ENCODE peak calls at places on chromosome 4, in four cellular contexts. One of them, this sample, is unnamed.

GRCh38 chr4:123421942-123422781 is 25.6 kb downstream of the SPRY1 start:
- DNase-seq in A549: no peak
- DNase-seq in HepG2: no peak
- DNase-seq in K562: no peak
- DNase-seq in this sample: no peak

GRCh38 chr4:121226362-121226761 is 62.2 kb upstream of the TNIP3 start:
- DNase-seq in A549: no peak
- DNase-seq in HepG2: no peak
- DNase-seq in K562: no peak
- DNase-seq in this sample: no peak

GRCh38 chr4:14168919-14169318 is 541.4 kb upstream of the BOD1L1 start:
- DNase-seq in A549: peak
- DNase-seq in HepG2: no peak
- DNase-seq in K562: no peak
- DNase-seq in this sample: peak

GRCh38 chr4:5307928-5308327 is 256.6 kb downstream of the STK32B start:
- DNase-seq in A549: no peak
- DNase-seq in HepG2: no peak
- DNase-seq in K562: no peak
- DNase-seq in this sample: no peak

GRCh38 chr4:99252746-99253145 is 33.7 kb upstream of the ADH6 start:
- DNase-seq in A549: no peak
- DNase-seq in HepG2: no peak
- DNase-seq in K562: no peak
- DNase-seq in this sample: no peak

GRCh38 chr4:18389118-18389517 is 367.6 kb upstream of the LCORL start:
- DNase-seq in A549: no peak
- DNase-seq in HepG2: no peak
- DNase-seq in K562: no peak
- DNase-seq in this sample: no peak

GRCh38 chr4:13524504-13525243 is 19.6 kb downstream of the NKX3-2 start:
- DNase-seq in A549: no peak
- DNase-seq in HepG2: no peak
- DNase-seq in K562: no peak
- DNase-seq in this sample: peak

GRCh38 chr4:128308986-128309385 is 21.4 kb upstream of the PGRMC2 start:
- DNase-seq in A549: no peak
- DNase-seq in HepG2: no peak
- DNase-seq in K562: no peak
- DNase-seq in this sample: peak

GRCh38 chr4:102343964-102344519 is 1.2 kb downstream of the SLC39A8 start:
- DNase-seq in A549: no peak
- DNase-seq in HepG2: no peak
- DNase-seq in K562: peak
- DNase-seq in this sample: peak

GRCh38 chr4:44446801-44447562 is 1.6 kb downstream of the KCTD8 start:
- DNase-seq in A549: no peak
- DNase-seq in HepG2: no peak
- DNase-seq in K562: no peak
- DNase-seq in this sample: no peak

GRCh38 chr4:112002301-112002700 is 143.0 kb upstream of the FAM241A start:
- DNase-seq in A549: no peak
- DNase-seq in HepG2: no peak
- DNase-seq in K562: no peak
- DNase-seq in this sample: no peak

GRCh38 chr4:2942037-2942531 is 21.1 kb downstream of the NOP14 start:
- DNase-seq in A549: no peak
- DNase-seq in HepG2: no peak
- DNase-seq in K562: no peak
- DNase-seq in this sample: no peak

GRCh38 chr4:156521631-156522030 is 450.0 kb downstream of the PDGFC start:
- DNase-seq in A549: no peak
- DNase-seq in HepG2: no peak
- DNase-seq in K562: no peak
- DNase-seq in this sample: no peak

GRCh38 chr4:113637823-113638691 is 123.5 kb downstream of the CAMK2D start:
- DNase-seq in A549: no peak
- DNase-seq in HepG2: no peak
- DNase-seq in K562: no peak
- DNase-seq in this sample: no peak

GRCh38 chr4:150799207-150799606 is 215.9 kb downstream of the LRBA start:
- DNase-seq in A549: no peak
- DNase-seq in HepG2: peak
- DNase-seq in K562: peak
- DNase-seq in this sample: no peak

GRCh38 chr4:13544556-13545393 is 467 bp upstream of the NKX3-2 start:
- DNase-seq in A549: peak
- DNase-seq in HepG2: peak
- DNase-seq in K562: peak
- DNase-seq in this sample: peak

GRCh38 chr4:141003193-141003592 is 130.1 kb downstream of the RNF150 start:
- DNase-seq in A549: no peak
- DNase-seq in HepG2: no peak
- DNase-seq in K562: no peak
- DNase-seq in this sample: no peak

GRCh38 chr4:36244257-36245084 is at the start of gene ARAP2:
- DNase-seq in A549: peak
- DNase-seq in HepG2: no peak
- DNase-seq in K562: peak
- DNase-seq in this sample: peak

GRCh38 chr4:163404570-163404969 is 60.9 kb downstream of the NPY5R start:
- DNase-seq in A549: no peak
- DNase-seq in HepG2: peak
- DNase-seq in K562: no peak
- DNase-seq in this sample: no peak

GRCh38 chr4:83876047-83876446 is 340.1 kb downstream of the GPAT3 start:
- DNase-seq in A549: no peak
- DNase-seq in HepG2: no peak
- DNase-seq in K562: no peak
- DNase-seq in this sample: peak

GRCh38 chr4:55635760-55636621 is at the start of gene NMU:
- DNase-seq in A549: no peak
- DNase-seq in HepG2: peak
- DNase-seq in K562: peak
- DNase-seq in this sample: no peak

GRCh38 chr4:145939241-145939640 is 618 bp upstream of the ZNF827 start:
- DNase-seq in A549: no peak
- DNase-seq in HepG2: no peak
- DNase-seq in K562: no peak
- DNase-seq in this sample: peak

GRCh38 chr4:186481998-186482790 is 73.2 kb downstream of the MTNR1A start:
- DNase-seq in A549: no peak
- DNase-seq in HepG2: no peak
- DNase-seq in K562: no peak
- DNase-seq in this sample: no peak

GRCh38 chr4:38951598-38951997 is 80.6 kb downstream of the TMEM156 start:
- DNase-seq in A549: no peak
- DNase-seq in HepG2: no peak
- DNase-seq in K562: no peak
- DNase-seq in this sample: no peak

GRCh38 chr4:38950159-38950558 is 82.0 kb downstream of the TMEM156 start:
- DNase-seq in A549: no peak
- DNase-seq in HepG2: no peak
- DNase-seq in K562: no peak
- DNase-seq in this sample: no peak

GRCh38 chr4:38950734-38951133 is 81.5 kb downstream of the TMEM156 start:
- DNase-seq in A549: no peak
- DNase-seq in HepG2: peak
- DNase-seq in K562: no peak
- DNase-seq in this sample: peak

GRCh38 chr4:38948551-38948950 is 80.9 kb downstream of the FAM114A1 start:
- DNase-seq in A549: no peak
- DNase-seq in HepG2: no peak
- DNase-seq in K562: no peak
- DNase-seq in this sample: peak

DNA sequence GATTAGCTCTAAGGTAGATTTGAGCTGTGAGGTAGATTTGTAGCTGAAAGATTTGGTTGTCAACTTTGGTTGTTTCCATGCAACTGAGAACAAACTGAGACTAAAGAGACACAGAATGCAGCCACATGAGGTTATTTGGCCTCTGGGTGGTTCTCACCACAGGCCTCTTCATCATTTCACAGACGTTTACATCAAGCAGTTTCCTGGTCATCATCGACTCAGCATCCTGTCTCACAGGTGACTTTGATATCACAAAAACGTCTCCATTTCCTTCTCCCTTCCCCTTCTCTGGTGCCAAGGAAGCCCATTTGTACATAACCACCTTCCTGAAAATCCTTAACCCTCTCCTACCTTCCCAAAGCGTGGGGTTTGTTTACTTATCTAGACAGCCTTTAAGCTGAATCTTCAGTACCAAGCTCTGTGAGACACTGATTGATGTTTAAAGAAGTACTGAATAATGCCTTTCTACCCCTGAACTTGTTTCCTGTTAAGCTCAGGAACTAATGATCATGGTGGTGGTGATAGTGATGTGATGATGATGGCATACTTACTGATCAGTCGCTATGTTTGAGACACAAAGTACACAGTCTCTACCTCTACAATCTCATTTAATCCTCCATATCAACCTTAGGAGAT is 81.9 kb downstream of the FAM114A1 start:
- DNase-seq in A549: no peak
- DNase-seq in HepG2: no peak
- DNase-seq in K562: no peak
- DNase-seq in this sample: peak
- TF ChIP-seq BHLHE40 in A549: no peak
- TF ChIP-seq BHLHE40 in HepG2: no peak
- TF ChIP-seq BHLHE40 in K562: no peak
- TF ChIP-seq BHLHE40 in this sample: no peak

GRCh38 chr4:37982736-37983135 is 22.5 kb downstream of the PTTG2 start:
- DNase-seq in A549: no peak
- DNase-seq in HepG2: no peak
- DNase-seq in K562: no peak
- DNase-seq in this sample: no peak
- TF ChIP-seq MAZ in A549: no peak
- TF ChIP-seq MAZ in HepG2: no peak
- TF ChIP-seq MAZ in K562: no peak
- TF ChIP-seq MAZ in this sample: no peak

DNA sequence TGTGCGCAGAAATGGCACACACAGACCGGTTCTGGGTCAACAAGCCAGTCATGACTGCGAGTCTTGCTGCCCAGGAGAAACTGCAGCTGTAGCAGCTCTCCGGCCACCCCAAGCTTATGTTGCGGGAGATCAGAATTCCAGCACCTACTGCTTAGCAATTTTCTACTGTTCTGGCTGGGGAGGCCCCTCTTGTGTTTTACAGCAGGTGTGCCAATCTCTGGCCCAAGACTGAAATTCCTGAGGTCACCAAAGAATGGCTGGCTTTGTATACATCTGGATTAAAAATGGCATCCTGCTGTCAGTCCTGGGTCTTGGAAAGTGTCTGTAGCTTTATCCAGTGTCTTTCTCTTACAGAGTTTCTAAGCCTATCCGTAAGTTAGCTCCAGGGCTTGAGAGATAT is 68.9 kb upstream of the TRAM1L1 start:
- DNase-seq in A549: no peak
- DNase-seq in HepG2: no peak
- DNase-seq in K562: no peak
- DNase-seq in this sample: no peak
- TF ChIP-seq CEBPB in A549: no peak
- TF ChIP-seq CEBPB in HepG2: no peak
- TF ChIP-seq CEBPB in K562: no peak
- TF ChIP-seq CEBPB in this sample: no peak

DNA sequence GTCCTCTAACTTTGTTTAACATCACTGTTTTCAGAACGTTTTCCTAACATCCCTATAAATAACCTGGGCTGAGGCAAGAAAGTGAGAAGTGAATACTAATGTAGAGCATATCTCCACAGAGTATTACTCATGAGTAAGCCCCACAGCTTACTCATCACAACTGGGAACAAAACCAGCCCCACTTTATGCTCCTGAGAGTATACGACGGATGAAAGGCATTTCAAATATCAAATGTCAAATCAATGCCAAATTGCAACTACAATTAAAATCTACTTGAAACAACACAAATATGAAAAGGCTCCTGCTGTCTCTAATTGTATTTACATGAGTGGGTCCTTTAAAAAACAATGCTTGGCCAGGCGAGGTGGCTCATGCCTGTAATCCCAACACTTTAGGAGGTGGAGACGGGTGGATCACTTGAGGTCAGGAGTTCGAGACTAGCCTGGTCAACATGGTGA is 41.2 kb downstream of the SH3RF1 start:
- DNase-seq in A549: peak
- DNase-seq in HepG2: no peak
- DNase-seq in K562: no peak
- DNase-seq in this sample: peak
- TF ChIP-seq BHLHE40 in A549: no peak
- TF ChIP-seq BHLHE40 in HepG2: no peak
- TF ChIP-seq BHLHE40 in K562: no peak
- TF ChIP-seq BHLHE40 in this sample: no peak

GRCh38 chr4:23930750-23931488 is 41.1 kb upstream of the PPARGC1A start:
- DNase-seq in A549: no peak
- DNase-seq in HepG2: peak
- DNase-seq in K562: no peak
- DNase-seq in this sample: no peak
- TF ChIP-seq MAZ in A549: no peak
- TF ChIP-seq MAZ in HepG2: no peak
- TF ChIP-seq MAZ in K562: no peak
- TF ChIP-seq MAZ in this sample: no peak

DNA sequence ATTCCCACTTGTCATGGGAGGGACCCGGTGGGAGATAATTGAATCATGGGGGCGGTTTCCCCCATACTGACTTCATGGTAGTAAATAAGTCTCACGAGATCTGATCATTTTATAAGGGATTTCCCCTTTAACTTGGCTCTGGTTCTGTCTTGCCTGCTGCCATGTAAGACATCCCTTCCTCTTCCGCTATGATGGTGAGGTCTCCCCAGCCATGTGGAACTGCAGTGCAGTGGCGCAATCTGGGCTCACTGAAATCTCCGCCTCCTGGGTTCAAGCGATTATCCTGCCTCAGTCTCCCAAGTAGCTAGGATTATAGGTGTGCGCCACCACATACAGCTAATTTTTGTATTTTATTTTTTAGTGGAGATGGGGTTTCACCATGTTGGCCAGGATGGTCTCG is 2.9 kb downstream of the HPGDS start:
- DNase-seq in A549: no peak
- DNase-seq in HepG2: no peak
- DNase-seq in K562: no peak
- DNase-seq in this sample: no peak
- TF ChIP-seq CEBPB in A549: no peak
- TF ChIP-seq CEBPB in HepG2: no peak
- TF ChIP-seq CEBPB in K562: no peak
- TF ChIP-seq CEBPB in this sample: no peak

GRCh38 chr4:184624972-184625554 is 24.2 kb downstream of the CASP3 start:
- DNase-seq in A549: no peak
- DNase-seq in HepG2: no peak
- DNase-seq in K562: no peak
- DNase-seq in this sample: no peak

GRCh38 chr4:184632842-184633241 is 16.4 kb downstream of the CASP3 start:
- DNase-seq in A549: no peak
- DNase-seq in HepG2: no peak
- DNase-seq in K562: no peak
- DNase-seq in this sample: no peak

GRCh38 chr4:184628103-184628502 is 21.1 kb downstream of the CASP3 start:
- DNase-seq in A549: no peak
- DNase-seq in HepG2: no peak
- DNase-seq in K562: no peak
- DNase-seq in this sample: peak
- TF ChIP-seq BHLHE40 in A549: no peak
- TF ChIP-seq BHLHE40 in HepG2: no peak
- TF ChIP-seq BHLHE40 in K562: no peak
- TF ChIP-seq BHLHE40 in this sample: no peak

This sample was measured in IMR-90.